ENCODE peak calls at places on chromosomes 4 and X, in nine cellular contexts. H is endothelial cell, S is T-helper 2 cell, T is ELR, L is pancreas, P is WTC11, C is SHP77, X is HEK293T, U is bronchial epithelial cell. B is an unnamed sample.

GRCh38 chr4:41657561-41657960 is 91.0 kb downstream of the PHOX2B start:
- DNase-seq in S (no peak), L (no peak), U (peak; percentile 18), H (no peak), P (no peak), X (no peak), C (no peak), T (peak; percentile 35), B (peak; percentile 6)

GRCh38 chr4:105146286-105147219 is at the start of gene TET2:
- DNase-seq in P (peak; percentile 51), S (peak; percentile 49), X (peak; percentile 70), L (peak; percentile 67), U (peak; percentile 77), H (peak; percentile 71), T (peak; percentile 83), C (peak; percentile 69), B (peak; percentile 78)

GRCh38 chr4:133402616-133403015 is 253.5 kb downstream of the PCDH10 start:
- DNase-seq in P (no peak), C (no peak), L (no peak), H (no peak), S (no peak), U (peak; percentile 29), T (peak; percentile 46), X (no peak), B (peak; percentile 53)

GRCh38 chrX:109199726-109200125 is 282.2 kb downstream of the GUCY2F start:
- DNase-seq in H (no peak), C (no peak), T (no peak), U (peak; percentile 0), L (no peak), X (no peak), P (no peak), S (no peak), B (no peak)

GRCh38 chr4:89674876-89675459 is 162.0 kb downstream of the SNCA start:
- DNase-seq in S (no peak), U (no peak), P (no peak), L (no peak), X (no peak), T (no peak), H (no peak), C (peak; percentile 43), B (no peak)

GRCh38 chr4:93072292-93072691 is 756.3 kb upstream of the ATOH1 start:
- DNase-seq in H (no peak), U (no peak), T (no peak), C (no peak), L (no peak), S (no peak), P (no peak), X (no peak), B (no peak)

GRCh38 chr4:14111730-14112171 is 484.2 kb upstream of the BOD1L1 start:
- DNase-seq in X (no peak), S (no peak), T (peak; percentile 92), U (no peak), C (no peak), P (no peak), L (no peak), H (no peak), B (no peak)

GRCh38 chr4:176268963-176269362 is at the start of gene ASB5:
- DNase-seq in S (no peak), P (no peak), C (no peak), H (no peak), U (no peak), L (no peak), X (no peak), T (peak; percentile 37), B (no peak)

GRCh38 chr4:38601244-38601915 is 62.6 kb upstream of the KLF3 start:
- DNase-seq in U (peak; percentile 85), C (peak; percentile 65), H (no peak), X (no peak), T (peak; percentile 35), L (no peak), S (no peak), P (no peak), B (no peak)

GRCh38 chr4:143294310-143294709 is 42.4 kb upstream of the GAB1 start:
- DNase-seq in H (no peak), U (no peak), X (no peak), S (no peak), P (no peak), L (peak; percentile 41), C (no peak), T (no peak), B (no peak)

GRCh38 chr4:1247811-1248261 is 1.1 kb downstream of the CTBP1 start:
- DNase-seq in X (peak; percentile 55), P (peak; percentile 47), S (no peak), L (no peak), T (no peak), H (no peak), U (peak; percentile 17), C (no peak), B (no peak)

GRCh38 chr4:52925531-52925968 is 63.4 kb downstream of the RASL11B start:
- DNase-seq in H (no peak), T (peak; percentile 17), U (no peak), P (no peak), L (no peak), C (no peak), X (peak; percentile 54), S (no peak), B (peak; percentile 87)

GRCh38 chrX:98405376-98405775 is 1521.7 kb downstream of the RPA4 start:
- DNase-seq in L (no peak), U (peak; percentile 63), P (no peak), S (no peak), T (no peak), X (no peak), C (no peak), H (no peak), B (no peak)